ENCODE peak calls at places on chromosome 12, in eight cellular contexts. A is A549, J is neural crest cell, U is lower leg skin, H is dorsolateral prefrontal cortex, W is coronary artery, N is astrocyte of the cerebellum, P is GM12865. C is an unnamed sample.

GRCh38 chr12:77064891-77065360 is 443 bp downstream of the E2F7 start:
- DNase-seq in P (no peak), N (no peak), W (no peak), A (peak; percentile 58), H (no peak), U (no peak), J (no peak), C (no peak)

GRCh38 chr12:81610955-81611889 is 147.9 kb downstream of the PPFIA2 start:
- DNase-seq in J (no peak), A (peak; percentile 3), H (no peak), P (peak; percentile 22), U (no peak), N (no peak), W (no peak), C (no peak)

GRCh38 chr12:47990351-47991105 is 13.7 kb downstream of the COL2A1 start:
- DNase-seq in U (no peak), A (no peak), W (no peak), N (no peak), H (peak; percentile 12), J (no peak), P (peak; percentile 82), C (no peak)

GRCh38 chr12:8156416-8156815 is 399 bp upstream of the ZNF705A start:
- DNase-seq in A (no peak), H (no peak), U (no peak), P (no peak), W (no peak), J (no peak), N (no peak), C (no peak)

GRCh38 chr12:120262852-120263724 is 2.4 kb downstream of the PXN start:
- DNase-seq in W (no peak), U (no peak), P (no peak), N (no peak), J (no peak), A (no peak), H (no peak), C (no peak)

GRCh38 chr12:122026706-122027328 is 5.1 kb downstream of the BCL7A start:
- DNase-seq in W (no peak), H (no peak), A (no peak), N (no peak), J (no peak), P (no peak), U (no peak), C (no peak)

GRCh38 chr12:131115766-131116165 is 162.1 kb downstream of the ADGRD1 start:
- DNase-seq in N (no peak), H (no peak), U (no peak), W (no peak), J (no peak), A (no peak), P (no peak), C (no peak)

GRCh38 chr12:88493651-88494050 is 86.6 kb downstream of the KITLG start:
- DNase-seq in U (no peak), J (no peak), N (peak; percentile 82), W (no peak), A (no peak), H (no peak), P (no peak), C (no peak)

GRCh38 chr12:32108829-32109228 is 2.2 kb downstream of the BICD1 start:
- DNase-seq in J (no peak), H (no peak), U (no peak), A (no peak), N (no peak), P (peak; percentile 6), W (no peak), C (no peak)

GRCh38 chr12:116838395-116838794 is 42.8 kb downstream of the HRK start:
- DNase-seq in A (no peak), W (no peak), U (no peak), H (no peak), J (no peak), P (no peak), N (no peak), C (no peak)

GRCh38 chr12:53974084-53975018 is at the start of gene HOTAIR:
- DNase-seq in P (peak; percentile 22), N (no peak), U (no peak), J (no peak), A (peak; percentile 63), H (no peak), W (no peak), C (no peak)

GRCh38 chr12:123085730-123086487 is 65.0 kb downstream of the PITPNM2 start:
- DNase-seq in A (peak; percentile 96), H (no peak), N (no peak), U (no peak), P (no peak), J (no peak), W (no peak), C (peak; percentile 81)

GRCh38 chr12:53623526-53623925 is 2.7 kb downstream of the ATF7 start:
- DNase-seq in N (peak; percentile 22), A (no peak), U (no peak), W (no peak), J (no peak), P (no peak), H (no peak), C (no peak)

DNA sequence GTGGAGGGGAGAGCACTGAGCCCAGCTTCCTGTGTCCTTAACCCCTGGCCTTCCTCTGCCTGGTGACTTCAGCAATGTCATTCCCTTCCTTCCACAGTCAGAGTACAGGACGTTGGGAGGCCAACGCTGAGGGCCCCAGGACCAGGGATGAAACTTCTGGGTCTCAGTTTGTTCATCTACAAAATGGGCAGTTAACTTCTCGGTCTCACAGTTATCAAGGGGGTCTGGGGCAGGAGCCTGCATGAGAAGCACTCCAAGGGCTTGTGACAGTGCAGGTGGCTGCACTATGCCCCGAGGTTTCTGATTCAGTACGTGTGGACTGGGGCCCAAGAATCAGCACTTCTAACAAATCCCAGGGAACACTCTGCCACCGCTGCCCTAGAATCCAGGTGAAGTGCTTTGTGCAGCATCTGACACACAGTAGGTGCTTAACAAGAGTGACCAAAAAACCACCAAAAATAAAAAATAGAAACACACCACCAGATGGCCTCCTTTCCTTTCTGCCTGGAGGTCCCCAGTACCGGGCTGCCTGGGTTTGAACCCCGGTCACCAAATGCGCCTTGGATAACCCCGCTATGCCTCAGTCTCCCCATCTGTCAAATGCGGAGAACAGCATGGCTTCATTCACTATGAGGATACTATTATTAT is 80.4 kb downstream of the RFLNA start:
- DNase-seq in W (no peak), A (no peak), H (no peak), U (no peak), N (no peak), P (no peak), J (no peak), C (no peak)
- TF ChIP-seq CTCF in W (no peak), A (peak; percentile 35), H (no peak), U (no peak), N (no peak), P (no peak), J (no peak), C (peak; percentile 18)

GRCh38 chr12:104651812-104652211 is 195.1 kb downstream of the CHST11 start:
- DNase-seq in N (no peak), H (no peak), J (no peak), A (no peak), P (no peak), U (no peak), W (no peak), C (no peak)

GRCh38 chr12:104656383-104656782 is 199.6 kb downstream of the CHST11 start:
- DNase-seq in H (no peak), P (no peak), N (no peak), U (no peak), A (no peak), W (no peak), J (no peak), C (no peak)

GRCh38 chr12:104652910-104653309 is 196.2 kb downstream of the CHST11 start:
- DNase-seq in N (no peak), P (no peak), H (no peak), U (no peak), A (no peak), W (no peak), J (no peak), C (no peak)

GRCh38 chr12:104655059-104655609 is 198.4 kb downstream of the CHST11 start:
- DNase-seq in P (no peak), W (no peak), H (no peak), U (no peak), J (no peak), A (no peak), N (no peak), C (no peak)

GRCh38 chr12:104653730-104654328 is 197.1 kb downstream of the CHST11 start:
- DNase-seq in W (no peak), J (peak; percentile 19), A (no peak), U (no peak), P (peak; percentile 51), N (no peak), H (no peak), C (no peak)
- TF ChIP-seq CTCF in W (no peak), J (peak; percentile 51), A (peak; percentile 11), U (no peak), P (peak; percentile 50), N (peak; percentile 24), H (no peak), C (peak; percentile 44)

GRCh38 chr12:20596036-20596435 is 99.1 kb upstream of the SLCO1C1 start:
- DNase-seq in H (no peak), N (no peak), J (no peak), W (no peak), U (no peak), P (no peak), A (no peak), C (no peak)

GRCh38 chr12:20602671-20603402 is 92.3 kb upstream of the SLCO1C1 start:
- DNase-seq in W (no peak), N (peak; percentile 81), A (peak; percentile 18), P (no peak), J (no peak), H (no peak), U (no peak), C (no peak)

GRCh38 chr12:20599757-20600156 is 95.4 kb upstream of the SLCO1C1 start:
- DNase-seq in N (no peak), W (no peak), H (no peak), A (no peak), P (no peak), J (no peak), U (no peak), C (no peak)

GRCh38 chr12:20604408-20604807 is 90.7 kb upstream of the SLCO1C1 start:
- DNase-seq in W (no peak), A (no peak), H (no peak), J (no peak), N (no peak), U (no peak), P (no peak), C (no peak)

DNA sequence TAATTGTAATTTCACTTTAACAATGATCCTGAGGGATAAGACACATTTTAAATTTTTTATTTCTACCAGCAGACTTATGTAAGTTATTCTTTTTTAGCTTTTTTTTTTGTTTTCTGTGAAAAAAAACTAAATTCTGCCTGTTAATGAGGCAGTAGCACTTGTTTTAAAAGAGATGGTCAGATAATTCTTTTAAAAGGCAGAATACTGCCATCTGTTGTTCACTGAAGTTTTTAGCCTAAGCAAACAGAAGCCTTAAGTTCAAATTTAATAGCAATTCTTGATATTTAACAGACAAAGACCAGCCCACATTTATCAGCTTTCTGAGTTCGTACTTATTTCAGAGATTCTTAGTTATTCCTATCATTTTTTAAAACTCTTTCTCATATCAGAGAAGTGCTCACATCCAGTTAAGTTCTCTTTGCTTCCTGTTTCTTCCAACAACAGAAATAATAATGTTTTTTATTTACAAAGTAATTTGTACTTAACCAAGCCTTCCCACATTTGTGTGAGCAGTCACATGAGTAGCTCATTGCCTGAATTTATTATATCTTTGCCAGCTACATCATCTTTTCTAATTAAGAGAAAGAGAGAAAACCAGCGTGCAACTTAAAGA is 93.4 kb upstream of the SLCO1C1 start:
- DNase-seq in P (peak; percentile 13), A (peak; percentile 18), J (no peak), U (no peak), H (no peak), N (peak; percentile 53), W (no peak), C (no peak)
- TF ChIP-seq CTCF in P (no peak), A (peak; percentile 70), J (peak; percentile 83), U (no peak), H (peak; percentile 63), N (peak; percentile 27), W (no peak), C (no peak)

GRCh38 chr12:45762185-45763110 is 32.9 kb downstream of the ARID2 start:
- DNase-seq in P (peak; percentile 34), A (peak; percentile 26), N (peak; percentile 50), W (no peak), U (no peak), H (no peak), J (no peak), C (no peak)
- TF ChIP-seq CTCF in P (peak; percentile 39), A (peak; percentile 74), N (peak; percentile 72), W (no peak), U (no peak), H (peak; percentile 50), J (peak; percentile 72), C (peak; percentile 38)

C was measured in CD14-positive monocyte.